ENCODE peak calls at places on chromosome 13, in four cellular contexts. One of them, this sample, is unnamed.
A peak's percentile ranks its signal among the peaks of the same experiment; 100 is the strongest.

GRCh38 chr13:101730420-101731000 is 278.0 kb downstream of the ITGBL1 start:
- DNase-seq in fibroblast of lung: no peak
- DNase-seq in cardiac muscle cell: no peak
- DNase-seq in upper lobe of left lung: no peak
- DNase-seq in this sample: no peak

GRCh38 chr13:94427313-94427712 is 52.2 kb downstream of the DCT start:
- DNase-seq in upper lobe of left lung: no peak
- DNase-seq in fibroblast of lung: no peak
- DNase-seq in cardiac muscle cell: no peak
- DNase-seq in this sample: no peak

GRCh38 chr13:49326222-49326917 is 78.6 kb downstream of the CDADC1 start:
- DNase-seq in fibroblast of lung: no peak
- DNase-seq in upper lobe of left lung: no peak
- DNase-seq in cardiac muscle cell: no peak
- DNase-seq in this sample: no peak

GRCh38 chr13:73273737-73274136 is 214.9 kb downstream of the KLF5 start:
- DNase-seq in upper lobe of left lung: no peak
- DNase-seq in cardiac muscle cell: peak; percentile 57
- DNase-seq in fibroblast of lung: peak; percentile 17
- DNase-seq in this sample: no peak

GRCh38 chr13:113852536-113853517 is 11.0 kb downstream of the GAS6 start:
- DNase-seq in cardiac muscle cell: no peak
- DNase-seq in upper lobe of left lung: no peak
- DNase-seq in fibroblast of lung: no peak
- DNase-seq in this sample: no peak

GRCh38 chr13:106205871-106206270 is 329.6 kb downstream of the EFNB2 start:
- DNase-seq in cardiac muscle cell: no peak
- DNase-seq in fibroblast of lung: no peak
- DNase-seq in upper lobe of left lung: no peak
- DNase-seq in this sample: no peak

GRCh38 chr13:22589880-22590279 is 590.9 kb upstream of the SGCG start:
- DNase-seq in cardiac muscle cell: no peak
- DNase-seq in upper lobe of left lung: no peak
- DNase-seq in fibroblast of lung: no peak
- DNase-seq in this sample: no peak

GRCh38 chr13:52600666-52601065 is 41.6 kb upstream of the HNRNPA1L2 start:
- DNase-seq in cardiac muscle cell: peak; percentile 30
- DNase-seq in fibroblast of lung: peak; percentile 35
- DNase-seq in upper lobe of left lung: no peak
- DNase-seq in this sample: no peak

GRCh38 chr13:66265446-66265845 is 964.7 kb downstream of the PCDH9 start:
- DNase-seq in cardiac muscle cell: no peak
- DNase-seq in fibroblast of lung: no peak
- DNase-seq in upper lobe of left lung: no peak
- DNase-seq in this sample: no peak

GRCh38 chr13:64540468-64540867 is 2689.7 kb downstream of the PCDH9 start:
- DNase-seq in fibroblast of lung: no peak
- DNase-seq in cardiac muscle cell: no peak
- DNase-seq in upper lobe of left lung: no peak
- DNase-seq in this sample: no peak

DNA sequence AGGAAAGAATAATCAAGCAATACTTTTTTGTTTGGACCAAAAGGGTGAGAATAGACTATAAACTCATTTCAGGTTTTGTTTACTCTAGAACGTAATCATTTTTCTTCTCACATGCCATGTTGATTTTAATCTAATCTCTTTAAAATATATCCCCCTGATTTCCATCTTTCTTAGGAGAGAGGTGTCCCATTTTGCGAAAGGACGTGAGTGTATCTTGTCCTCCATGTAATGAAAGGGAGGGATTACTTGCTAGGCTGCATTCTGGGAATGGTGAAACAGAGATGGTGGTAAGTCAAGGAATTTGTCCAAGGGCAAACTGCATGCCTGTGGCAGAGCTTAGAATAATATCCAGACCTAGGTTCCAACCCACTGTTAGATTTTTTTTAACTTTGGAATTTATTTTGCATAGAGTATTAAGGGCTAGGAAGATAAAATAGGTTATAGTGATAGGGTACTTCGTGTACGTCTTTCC is 1.8 kb upstream of the ANKRD10 start:
- DNase-seq in fibroblast of lung: peak; percentile 51
- DNase-seq in cardiac muscle cell: peak; percentile 80
- DNase-seq in upper lobe of left lung: no peak
- DNase-seq in this sample: no peak
- H3K4me3 ChIP-seq in fibroblast of lung: peak overlapping the region; percentile 70
- H3K4me3 ChIP-seq in cardiac muscle cell: no peak overlapping the region
- H3K4me3 ChIP-seq in upper lobe of left lung: no peak overlapping the region
- H3K4me3 ChIP-seq in this sample: no peak overlapping the region

GRCh38 chr13:81683526-81683925 is 1342.6 kb upstream of the SPRY2 start:
- DNase-seq in cardiac muscle cell: no peak
- DNase-seq in upper lobe of left lung: no peak
- DNase-seq in fibroblast of lung: no peak
- DNase-seq in this sample: no peak
- H3K4me1 ChIP-seq in cardiac muscle cell: no peaks in the 10 kb centered on the region
- H3K4me1 ChIP-seq in upper lobe of left lung: no peaks in the 10 kb centered on the region
- H3K4me1 ChIP-seq in fibroblast of lung: no peaks in the 10 kb centered on the region
- H3K4me1 ChIP-seq in this sample: no peaks in the 10 kb centered on the region

GRCh38 chr13:31105856-31106255 is 55.8 kb downstream of the HSPH1 start:
- DNase-seq in fibroblast of lung: no peak
- DNase-seq in cardiac muscle cell: no peak
- DNase-seq in upper lobe of left lung: no peak
- DNase-seq in this sample: no peak
- H3K27me3 ChIP-seq in fibroblast of lung: peaks cover 13% of the 10 kb centered on the region
- H3K27me3 ChIP-seq in cardiac muscle cell: no peaks in the 10 kb centered on the region
- H3K27me3 ChIP-seq in upper lobe of left lung: no peaks in the 10 kb centered on the region
- H3K27me3 ChIP-seq in this sample: no peaks in the 10 kb centered on the region

DNA sequence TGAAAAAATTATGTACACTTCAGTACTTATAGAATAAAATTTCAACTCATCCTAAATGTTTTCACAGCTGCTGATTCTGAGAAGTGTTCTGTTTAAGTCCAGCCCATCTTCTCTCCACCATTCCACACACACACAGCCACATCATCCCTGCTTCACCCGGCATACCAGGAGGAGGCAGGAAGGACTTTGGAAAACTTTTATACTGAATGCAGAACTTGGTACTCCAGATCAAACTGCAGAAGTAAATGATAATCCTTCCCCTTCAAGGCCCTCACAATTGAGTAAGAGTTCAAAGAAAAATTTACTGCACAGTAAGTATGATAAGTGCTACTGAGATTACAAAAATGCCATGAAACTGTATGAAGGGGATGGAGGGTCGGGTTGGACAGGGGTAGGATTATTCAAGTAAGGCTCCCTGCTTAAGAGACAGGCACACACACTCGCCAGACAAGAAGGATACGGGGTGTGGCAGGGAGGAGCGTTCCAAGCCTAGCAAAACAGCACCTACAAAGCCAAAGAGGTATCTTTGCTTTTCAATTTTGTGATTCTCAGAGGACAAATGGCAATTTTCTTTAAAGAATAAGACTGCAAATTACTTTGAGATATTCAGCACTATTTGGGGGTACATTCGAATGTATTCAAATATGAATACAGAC is 2.6 kb downstream of the USP12 start:
- DNase-seq in fibroblast of lung: no peak
- DNase-seq in upper lobe of left lung: no peak
- DNase-seq in cardiac muscle cell: peak; percentile 12
- DNase-seq in this sample: no peak
- H3K4me3 ChIP-seq in fibroblast of lung: peak overlapping the region; percentile 7
- H3K4me3 ChIP-seq in upper lobe of left lung: peak overlapping the region; percentile 20
- H3K4me3 ChIP-seq in cardiac muscle cell: no peak overlapping the region
- H3K4me3 ChIP-seq in this sample: no peak overlapping the region

GRCh38 chr13:33251131-33251629 is 34.4 kb downstream of the STARD13 start:
- DNase-seq in fibroblast of lung: peak; percentile 92
- DNase-seq in upper lobe of left lung: no peak
- DNase-seq in cardiac muscle cell: peak; percentile 86
- DNase-seq in this sample: no peak
- H3K4me1 ChIP-seq in fibroblast of lung: peaks cover 18% of the 10 kb centered on the region
- H3K4me1 ChIP-seq in upper lobe of left lung: peaks cover 27% of the 10 kb centered on the region
- H3K4me1 ChIP-seq in cardiac muscle cell: peaks cover 40% of the 10 kb centered on the region
- H3K4me1 ChIP-seq in this sample: no peaks in the 10 kb centered on the region

DNA sequence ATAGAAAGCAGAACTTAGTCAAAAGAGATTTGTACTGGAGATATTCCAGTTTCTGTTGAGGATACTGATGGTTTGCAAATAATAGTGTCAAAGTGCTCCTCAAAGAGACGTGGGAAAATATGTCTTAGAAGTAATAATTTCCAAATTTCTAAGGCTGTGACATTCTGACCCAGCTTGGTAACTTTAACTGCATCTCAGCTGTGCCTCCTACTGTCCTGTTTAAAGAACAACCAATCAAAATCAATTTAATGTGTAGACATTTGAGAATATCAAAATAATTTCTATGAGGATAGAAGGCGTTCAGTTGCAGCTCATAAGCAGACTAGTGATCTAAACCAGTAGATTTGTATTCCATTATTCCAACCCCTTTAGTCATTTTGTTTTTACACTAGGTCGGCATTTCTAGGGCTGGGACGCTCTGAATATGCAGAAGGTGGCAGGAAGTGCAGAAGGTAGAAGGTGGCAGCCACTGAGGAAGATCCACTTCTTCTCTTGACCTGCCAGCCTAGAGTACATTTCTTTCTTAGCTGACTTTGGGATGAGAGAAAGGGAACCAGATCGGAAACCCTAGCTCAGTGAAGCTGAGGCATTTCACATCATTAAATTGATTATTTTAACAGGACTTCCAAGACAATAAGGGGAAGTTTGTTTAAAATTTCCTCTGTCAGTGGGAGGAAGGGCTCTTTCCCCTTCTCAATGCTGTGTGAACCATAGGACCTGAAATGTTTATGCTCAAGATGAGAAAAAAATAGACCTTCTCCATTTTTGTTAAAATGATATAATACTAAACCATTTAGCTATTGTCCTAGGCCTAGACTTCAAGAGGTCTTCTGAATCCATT is 67.5 kb downstream of the COL4A1 start:
- DNase-seq in cardiac muscle cell: no peak
- DNase-seq in upper lobe of left lung: no peak
- DNase-seq in fibroblast of lung: no peak
- DNase-seq in this sample: no peak
- H3K27me3 ChIP-seq in cardiac muscle cell: no peaks in the 10 kb centered on the region
- H3K27me3 ChIP-seq in upper lobe of left lung: no peaks in the 10 kb centered on the region
- H3K27me3 ChIP-seq in fibroblast of lung: no peaks in the 10 kb centered on the region
- H3K27me3 ChIP-seq in this sample: no peaks in the 10 kb centered on the region

GRCh38 chr13:20174656-20175405 is 14.0 kb upstream of the GJA3 start:
- DNase-seq in upper lobe of left lung: peak; percentile 95
- DNase-seq in fibroblast of lung: peak; percentile 99
- DNase-seq in cardiac muscle cell: peak; percentile 94
- DNase-seq in this sample: peak; percentile 39
- H3K4me3 ChIP-seq in upper lobe of left lung: no peak overlapping the region
- H3K4me3 ChIP-seq in fibroblast of lung: no peak overlapping the region
- H3K4me3 ChIP-seq in cardiac muscle cell: no peak overlapping the region
- H3K4me3 ChIP-seq in this sample: no peak overlapping the region

DNA sequence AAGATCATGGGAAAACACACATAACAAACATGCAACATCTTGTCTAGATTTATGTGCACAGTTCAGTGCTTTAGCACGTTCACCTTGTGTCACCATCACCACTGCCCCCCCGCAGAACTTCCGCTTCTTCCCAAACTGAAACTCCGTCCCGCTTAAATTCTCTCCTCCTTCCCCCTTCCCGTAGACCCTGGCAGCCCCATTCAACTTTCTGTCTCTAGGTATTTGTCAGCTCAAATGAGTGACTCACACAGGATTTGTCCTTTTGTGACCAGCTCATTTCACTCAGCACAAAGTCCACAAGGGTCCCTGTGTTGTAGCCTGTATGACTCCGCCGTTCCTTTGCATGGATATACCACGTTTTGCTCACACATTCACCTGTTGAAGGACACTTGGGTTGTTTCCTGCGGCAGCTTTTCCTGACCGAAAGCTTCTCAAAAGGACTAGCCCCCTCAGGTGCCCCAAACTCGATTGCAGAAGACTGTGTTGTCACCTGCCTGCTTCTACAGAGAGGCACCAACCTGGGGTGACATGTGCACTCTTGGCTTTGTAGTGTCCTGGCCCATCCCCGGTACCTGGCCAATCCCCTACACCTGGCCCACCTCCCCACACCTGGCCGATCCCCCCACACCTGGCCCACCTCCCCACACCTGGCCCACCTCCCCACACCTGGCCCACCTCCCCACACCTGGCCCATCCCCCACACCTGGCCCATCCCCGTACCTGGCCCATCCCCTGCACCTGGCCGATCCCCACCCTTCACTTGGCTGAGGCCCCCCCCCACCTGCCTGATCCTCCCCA is 25.1 kb downstream of the ATP11A start:
- DNase-seq in fibroblast of lung: no peak
- DNase-seq in upper lobe of left lung: no peak
- DNase-seq in cardiac muscle cell: no peak
- DNase-seq in this sample: no peak
- H3K4me1 ChIP-seq in fibroblast of lung: peaks cover 8% of the 10 kb centered on the region
- H3K4me1 ChIP-seq in upper lobe of left lung: peaks cover 31% of the 10 kb centered on the region
- H3K4me1 ChIP-seq in cardiac muscle cell: peaks cover 50% of the 10 kb centered on the region
- H3K4me1 ChIP-seq in this sample: peaks cover 18% of the 10 kb centered on the region

GRCh38 chr13:111664696-111665095 is 344.3 kb downstream of the TEX29 start:
- DNase-seq in fibroblast of lung: no peak
- DNase-seq in cardiac muscle cell: no peak
- DNase-seq in upper lobe of left lung: no peak
- DNase-seq in this sample: no peak
- H3K27me3 ChIP-seq in fibroblast of lung: no peaks in the 10 kb centered on the region
- H3K27me3 ChIP-seq in cardiac muscle cell: peaks cover 6% of the 10 kb centered on the region
- H3K27me3 ChIP-seq in upper lobe of left lung: no peaks in the 10 kb centered on the region
- H3K27me3 ChIP-seq in this sample: no peaks in the 10 kb centered on the region

DNA sequence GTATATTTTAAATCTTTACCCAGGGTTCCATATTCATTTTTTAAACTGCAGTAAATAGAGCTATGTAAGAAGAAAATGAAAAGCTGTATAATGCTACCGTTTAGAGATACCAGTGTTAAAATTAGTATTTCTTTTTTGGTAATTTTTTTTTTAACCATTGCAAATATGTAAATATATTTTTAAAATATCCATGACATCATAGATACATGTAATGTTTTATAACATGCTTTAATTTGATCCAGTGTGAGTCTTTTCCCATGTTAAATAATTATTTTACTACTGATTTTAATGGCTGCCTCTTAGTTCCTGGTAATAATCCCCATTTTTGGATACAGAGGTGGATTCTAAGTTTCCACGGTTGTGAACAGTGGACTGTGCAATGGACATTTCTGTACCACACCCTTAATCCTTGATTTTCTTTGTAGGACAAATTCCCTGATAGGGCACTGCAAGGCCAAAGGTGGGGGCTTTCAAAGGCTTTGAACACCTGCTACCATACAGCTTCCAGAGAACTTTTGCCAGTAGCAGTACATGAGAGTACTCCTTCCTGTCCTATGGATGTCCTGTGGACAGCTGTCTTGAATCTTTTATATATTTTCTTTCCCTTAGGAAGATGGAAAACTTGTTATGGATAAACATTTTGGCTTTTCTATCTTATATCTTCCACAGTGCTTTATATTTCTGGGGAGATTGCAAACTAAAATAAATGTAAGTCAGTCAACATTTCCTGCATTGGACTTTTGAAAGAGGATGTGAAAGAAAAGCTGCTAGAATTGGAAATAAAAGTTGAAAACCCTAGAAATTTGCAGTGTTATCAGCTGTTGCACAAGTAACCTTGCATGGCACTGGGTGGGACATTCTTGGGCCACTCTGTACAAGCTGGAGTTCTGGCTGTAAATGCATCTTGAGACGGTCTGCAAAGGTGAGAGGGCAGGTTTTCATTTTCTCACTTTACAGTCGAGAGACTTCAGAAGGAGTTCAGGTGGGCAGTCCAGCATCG is 46.8 kb downstream of the ARHGEF7 start:
- DNase-seq in fibroblast of lung: no peak
- DNase-seq in cardiac muscle cell: no peak
- DNase-seq in upper lobe of left lung: no peak
- DNase-seq in this sample: no peak
- H3K4me3 ChIP-seq in fibroblast of lung: no peak overlapping the region
- H3K4me3 ChIP-seq in cardiac muscle cell: no peak overlapping the region
- H3K4me3 ChIP-seq in upper lobe of left lung: no peak overlapping the region
- H3K4me3 ChIP-seq in this sample: no peak overlapping the region

This sample was measured in HAP-1.